ENCODE peak calls at places on chromosome 14, in nine cellular contexts. T, C, K, U, F, P, N, X and M are unnamed samples.
A peak's percentile ranks its signal among the peaks of the same experiment; 100 is the strongest.

GRCh38 chr14:104223101-104223809 is 84.9 kb downstream of the KIF26A start:
- DNase-seq in K (no peak), C (no peak), X (no peak), N (no peak), U (peak; percentile 11), T (peak; percentile 25), F (no peak), P (no peak), M (no peak)

GRCh38 chr14:29548948-29549370 is 378.7 kb downstream of the PRKD1 start:
- DNase-seq in X (no peak), N (no peak), C (no peak), U (peak; percentile 91), K (peak; percentile 64), T (no peak), P (peak; percentile 32), F (peak; percentile 55), M (no peak)

GRCh38 chr14:71780075-71780474 is 152.2 kb upstream of the RGS6 start:
- DNase-seq in F (no peak), T (peak; percentile 18), K (no peak), N (no peak), P (peak; percentile 49), U (no peak), X (no peak), C (no peak), M (no peak)

GRCh38 chr14:25537846-25538455 is 488.0 kb upstream of the STXBP6 start:
- DNase-seq in T (peak; percentile 72), K (no peak), N (peak; percentile 30), C (peak; percentile 55), F (no peak), X (no peak), P (peak; percentile 37), U (peak; percentile 52), M (peak; percentile 75)

GRCh38 chr14:36529062-36529461 is 9.0 kb upstream of the NKX2-1 start:
- DNase-seq in N (no peak), T (no peak), U (no peak), K (no peak), X (no peak), F (no peak), C (no peak), P (no peak), M (no peak)

GRCh38 chr14:22656945-22657711 is 13.0 kb upstream of the OR6J1 start:
- DNase-seq in N (no peak), F (peak; percentile 43), U (no peak), K (peak; percentile 59), X (no peak), T (no peak), P (no peak), C (no peak), M (no peak)

GRCh38 chr14:23056257-23056955 is 914 bp downstream of the CDH24 start:
- DNase-seq in F (no peak), X (no peak), N (peak; percentile 61), K (peak; percentile 53), U (no peak), T (peak; percentile 85), C (peak; percentile 88), P (peak; percentile 76), M (no peak)

GRCh38 chr14:69712637-69713088 is 54.3 kb upstream of the SRSF5 start:
- DNase-seq in U (peak; percentile 29), N (peak; percentile 62), T (no peak), C (peak; percentile 60), X (peak; percentile 63), F (no peak), P (no peak), K (no peak), M (no peak)

GRCh38 chr14:34833545-34834523 is 41.3 kb downstream of the BAZ1A start:
- DNase-seq in T (no peak), X (no peak), C (no peak), F (no peak), P (no peak), U (no peak), N (no peak), K (no peak), M (no peak)

GRCh38 chr14:100616854-100617714 is 29.9 kb upstream of the BEGAIN start:
- DNase-seq in P (no peak), X (no peak), N (no peak), U (no peak), C (no peak), F (no peak), T (no peak), K (no peak), M (no peak)

GRCh38 chr14:37230551-37231194 is 32.9 kb downstream of the MIPOL1 start:
- DNase-seq in N (peak; percentile 18), C (no peak), U (peak; percentile 82), P (peak; percentile 68), X (no peak), T (peak; percentile 10), K (peak; percentile 57), F (peak; percentile 37), M (no peak)

GRCh38 chr14:49467091-49467490 is 119.1 kb downstream of the RPS29 start:
- DNase-seq in T (no peak), K (no peak), F (no peak), U (no peak), X (no peak), P (no peak), C (no peak), N (no peak), M (no peak)

GRCh38 chr14:35727764-35728163 is 81.3 kb downstream of the RALGAPA1 start:
- DNase-seq in X (no peak), K (no peak), C (no peak), U (no peak), P (no peak), F (no peak), T (no peak), N (no peak), M (no peak)

GRCh38 chr14:32382704-32383103 is 53.6 kb downstream of the AKAP6 start:
- DNase-seq in K (no peak), C (no peak), X (no peak), T (peak; percentile 9), U (no peak), P (no peak), F (no peak), N (no peak), M (no peak)

GRCh38 chr14:39265032-39265431 is 31.3 kb downstream of the MIA2 start:
- DNase-seq in F (peak; percentile 25), N (no peak), C (no peak), K (peak; percentile 62), T (no peak), U (peak; percentile 25), X (no peak), P (no peak), M (no peak)

GRCh38 chr14:56341766-56342418 is 223.7 kb downstream of the PELI2 start:
- DNase-seq in T (no peak), N (no peak), C (no peak), U (no peak), X (no peak), K (peak; percentile 63), P (no peak), F (peak; percentile 59), M (no peak)

GRCh38 chr14:88166616-88167015 is 156.5 kb downstream of the KCNK10 start:
- DNase-seq in K (peak; percentile 70), T (no peak), P (peak; percentile 20), U (no peak), N (no peak), X (no peak), C (peak; percentile 14), F (no peak), M (no peak)

GRCh38 chr14:32469388-32470160 is 140.5 kb downstream of the AKAP6 start:
- DNase-seq in C (no peak), X (no peak), N (no peak), T (no peak), F (peak; percentile 44), K (peak; percentile 62), P (peak; percentile 66), U (peak; percentile 66), M (no peak)

GRCh38 chr14:55583942-55584468 is 4.0 kb downstream of the KTN1 start:
- DNase-seq in K (no peak), T (no peak), X (no peak), F (no peak), C (no peak), N (no peak), P (no peak), U (no peak), M (no peak)

GRCh38 chr14:35696119-35696518 is 113.0 kb downstream of the RALGAPA1 start:
- DNase-seq in X (no peak), C (no peak), K (no peak), T (no peak), N (no peak), U (no peak), P (no peak), F (no peak), M (no peak)

GRCh38 chr14:26023967-26024366 is 573.9 kb downstream of the NOVA1 start:
- DNase-seq in P (no peak), F (no peak), U (no peak), K (no peak), T (no peak), X (no peak), N (no peak), C (no peak), M (no peak)

GRCh38 chr14:99270491-99271287 is 1.3 kb downstream of the BCL11B start:
- DNase-seq in N (no peak), X (no peak), K (no peak), U (peak; percentile 75), T (peak; percentile 37), P (peak; percentile 12), C (peak; percentile 73), F (no peak), M (no peak)

GRCh38 chr14:72606879-72607278 is 287.0 kb downstream of the DPF3 start:
- DNase-seq in C (peak; percentile 3), K (no peak), X (no peak), U (no peak), P (no peak), N (no peak), T (no peak), F (no peak), M (no peak)

GRCh38 chr14:59754256-59754655 is 116.3 kb downstream of the RTN1 start:
- DNase-seq in T (no peak), U (no peak), P (no peak), F (no peak), N (no peak), X (no peak), K (peak; percentile 64), C (no peak), M (no peak)

GRCh38 chr14:59321184-59321952 is 132.9 kb downstream of the DAAM1 start:
- DNase-seq in C (no peak), T (no peak), X (no peak), P (no peak), N (no peak), F (peak; percentile 62), U (no peak), K (peak; percentile 82), M (no peak)

GRCh38 chr14:24630872-24631477 is 3.0 kb downstream of the GZMB start:
- DNase-seq in P (peak; percentile 4), T (no peak), C (no peak), F (no peak), N (peak; percentile 57), U (peak; percentile 95), X (peak; percentile 56), K (no peak), M (no peak)

GRCh38 chr14:93109572-93110481 is 5.9 kb downstream of the ITPK1 start:
- DNase-seq in U (no peak), X (no peak), K (no peak), C (no peak), F (no peak), T (no peak), N (no peak), P (no peak), M (no peak)

GRCh38 chr14:58815046-58815701 is 177.4 kb downstream of the DACT1 start:
- DNase-seq in K (peak; percentile 87), F (peak; percentile 33), T (no peak), C (no peak), P (no peak), N (no peak), X (no peak), U (no peak), M (no peak)

GRCh38 chr14:63039800-63040380 is 5.4 kb downstream of the KCNH5 start:
- DNase-seq in N (no peak), C (no peak), P (peak; percentile 25), K (peak; percentile 78), U (peak; percentile 79), T (no peak), F (peak; percentile 17), X (no peak), M (no peak)

GRCh38 chr14:47596860-47597259 is 78.5 kb downstream of the MDGA2 start:
- DNase-seq in K (no peak), X (no peak), C (no peak), U (no peak), P (no peak), N (no peak), T (no peak), F (no peak), M (no peak)

GRCh38 chr14:91125271-91125661 is 11.4 kb downstream of the DGLUCY start:
- DNase-seq in C (no peak), K (no peak), T (no peak), P (no peak), X (no peak), U (no peak), N (no peak), F (no peak), M (no peak)